ENCODE peak calls at places on chromosomes 12 and 14, in five cellular contexts. One of them, this sample, is unnamed.

GRCh38 chr12:65518771-65519170 is 240.3 kb downstream of the MSRB3 start:
- DNase-seq in left ventricle myocardium inferior: no peak
- DNase-seq in lower lobe of right lung: no peak
- DNase-seq in breast epithelium: no peak
- DNase-seq in tibial artery: no peak
- DNase-seq in this sample: no peak

GRCh38 chr14:53536446-53536845 is 383.3 kb upstream of the DDHD1 start:
- DNase-seq in left ventricle myocardium inferior: no peak
- DNase-seq in lower lobe of right lung: no peak
- DNase-seq in breast epithelium: no peak
- DNase-seq in tibial artery: no peak
- DNase-seq in this sample: no peak

GRCh38 chr14:23950411-23951135 is 3.0 kb upstream of the DHRS4 start:
- DNase-seq in left ventricle myocardium inferior: no peak
- DNase-seq in lower lobe of right lung: no peak
- DNase-seq in breast epithelium: no peak
- DNase-seq in tibial artery: no peak
- DNase-seq in this sample: no peak

GRCh38 chr14:92475037-92475436 is 38.5 kb upstream of the RIN3 start:
- DNase-seq in left ventricle myocardium inferior: no peak
- DNase-seq in lower lobe of right lung: no peak
- DNase-seq in breast epithelium: no peak
- DNase-seq in tibial artery: no peak
- DNase-seq in this sample: no peak

GRCh38 chr12:67056329-67056728 is 212.8 kb upstream of the CAND1 start:
- DNase-seq in left ventricle myocardium inferior: no peak
- DNase-seq in lower lobe of right lung: no peak
- DNase-seq in breast epithelium: no peak
- DNase-seq in tibial artery: no peak
- DNase-seq in this sample: no peak

GRCh38 chr14:61315288-61315687 is 6.1 kb upstream of the PRKCH start:
- DNase-seq in left ventricle myocardium inferior: no peak
- DNase-seq in lower lobe of right lung: no peak
- DNase-seq in breast epithelium: no peak
- DNase-seq in tibial artery: no peak
- DNase-seq in this sample: no peak

GRCh38 chr14:104280902-104281767 is 142.7 kb downstream of the KIF26A start:
- DNase-seq in left ventricle myocardium inferior: peak
- DNase-seq in lower lobe of right lung: peak
- DNase-seq in breast epithelium: no peak
- DNase-seq in tibial artery: peak
- DNase-seq in this sample: no peak

GRCh38 chr12:6376079-6376941 is 947 bp upstream of the SCNN1A start:
- DNase-seq in left ventricle myocardium inferior: no peak
- DNase-seq in lower lobe of right lung: peak
- DNase-seq in breast epithelium: peak
- DNase-seq in tibial artery: peak
- DNase-seq in this sample: no peak

GRCh38 chr12:11839093-11839641 is 189.7 kb downstream of the ETV6 start:
- DNase-seq in left ventricle myocardium inferior: no peak
- DNase-seq in lower lobe of right lung: no peak
- DNase-seq in breast epithelium: no peak
- DNase-seq in tibial artery: no peak
- DNase-seq in this sample: no peak

DNA sequence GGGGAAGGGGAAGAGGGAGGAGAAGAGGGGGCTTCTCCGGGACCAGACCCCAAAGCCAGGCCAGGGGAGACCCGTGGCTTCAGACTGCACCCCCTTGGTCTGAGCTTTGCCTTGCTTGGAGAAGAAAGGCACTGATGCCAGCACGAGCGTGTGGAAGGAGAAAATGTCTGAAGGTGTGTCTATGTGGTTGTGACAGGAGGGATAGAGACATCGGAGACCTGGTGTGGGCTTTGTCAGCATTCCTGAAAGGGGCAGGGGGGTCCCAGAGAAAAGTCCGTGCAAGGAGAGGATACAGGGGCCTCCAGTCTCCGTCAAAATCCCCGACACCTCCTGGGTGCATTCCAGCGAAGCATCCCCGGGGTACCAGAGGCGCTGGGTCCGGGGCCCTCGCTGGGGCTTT is 139.0 kb upstream of the LHX5 start:
- DNase-seq in left ventricle myocardium inferior: no peak
- DNase-seq in lower lobe of right lung: no peak
- DNase-seq in breast epithelium: no peak
- DNase-seq in tibial artery: no peak
- DNase-seq in this sample: no peak
- H3K27ac ChIP-seq in left ventricle myocardium inferior: no peak
- H3K27ac ChIP-seq in lower lobe of right lung: no peak
- H3K27ac ChIP-seq in breast epithelium: no peak
- H3K27ac ChIP-seq in tibial artery: no peak
- H3K27ac ChIP-seq in this sample: no peak

GRCh38 chr12:112380663-112381420 is 1.4 kb downstream of the HECTD4 start:
- DNase-seq in left ventricle myocardium inferior: no peak
- DNase-seq in lower lobe of right lung: no peak
- DNase-seq in breast epithelium: no peak
- DNase-seq in tibial artery: no peak
- DNase-seq in this sample: no peak
- H3K27ac ChIP-seq in left ventricle myocardium inferior: peak
- H3K27ac ChIP-seq in lower lobe of right lung: peak
- H3K27ac ChIP-seq in breast epithelium: peak
- H3K27ac ChIP-seq in tibial artery: peak
- H3K27ac ChIP-seq in this sample: peak

DNA sequence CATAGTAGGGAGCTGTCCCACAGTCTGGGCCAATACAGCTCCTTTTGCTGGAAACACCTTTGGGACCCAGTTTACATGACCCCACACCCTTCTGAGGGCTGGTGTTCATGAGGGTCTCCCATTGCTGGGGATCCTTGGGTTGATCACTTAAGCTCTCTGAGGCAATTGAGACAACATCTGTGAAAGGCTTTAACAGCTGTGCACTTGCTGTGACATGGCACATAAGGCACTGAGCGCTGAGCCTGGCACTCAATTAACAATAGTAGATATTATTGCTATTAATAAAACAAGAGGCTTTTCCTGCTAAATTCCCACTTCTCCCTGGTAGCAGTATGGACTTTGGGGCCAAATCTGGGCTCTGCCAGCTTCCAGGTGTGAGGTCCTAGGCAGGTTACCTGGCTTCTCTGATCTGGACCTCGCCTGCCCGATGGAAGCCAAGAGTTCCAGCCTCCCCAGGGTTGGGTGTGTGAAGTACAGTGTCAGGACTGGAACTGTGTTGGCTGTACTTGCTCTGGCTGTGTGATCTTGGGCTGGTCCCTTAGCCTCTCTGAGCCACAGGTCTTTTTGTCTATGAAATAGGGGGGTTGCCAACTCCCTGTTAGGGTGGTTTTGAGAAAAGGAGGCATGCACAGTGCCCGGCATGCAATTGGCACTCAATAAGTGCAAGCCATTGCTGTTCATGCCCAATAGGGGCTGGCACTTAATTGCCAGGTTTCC is 3.1 kb downstream of the SH2B3 start:
- DNase-seq in left ventricle myocardium inferior: no peak
- DNase-seq in lower lobe of right lung: no peak
- DNase-seq in breast epithelium: no peak
- DNase-seq in tibial artery: no peak
- DNase-seq in this sample: no peak
- H3K27ac ChIP-seq in left ventricle myocardium inferior: peak
- H3K27ac ChIP-seq in lower lobe of right lung: peak
- H3K27ac ChIP-seq in breast epithelium: peak
- H3K27ac ChIP-seq in tibial artery: peak
- H3K27ac ChIP-seq in this sample: peak

GRCh38 chr12:14993537-14994266 is 20.9 kb downstream of the PDE6H start:
- DNase-seq in left ventricle myocardium inferior: no peak
- DNase-seq in lower lobe of right lung: no peak
- DNase-seq in breast epithelium: no peak
- DNase-seq in tibial artery: no peak
- DNase-seq in this sample: no peak

GRCh38 chr12:14993117-14993516 is 20.3 kb downstream of the PDE6H start:
- DNase-seq in left ventricle myocardium inferior: no peak
- DNase-seq in lower lobe of right lung: no peak
- DNase-seq in breast epithelium: no peak
- DNase-seq in tibial artery: no peak
- DNase-seq in this sample: no peak

GRCh38 chr12:14997998-14998397 is 25.2 kb downstream of the PDE6H start:
- DNase-seq in left ventricle myocardium inferior: no peak
- DNase-seq in lower lobe of right lung: no peak
- DNase-seq in breast epithelium: no peak
- DNase-seq in tibial artery: no peak
- DNase-seq in this sample: no peak

GRCh38 chr12:14995583-14996425 is 23.0 kb downstream of the PDE6H start:
- DNase-seq in left ventricle myocardium inferior: no peak
- DNase-seq in lower lobe of right lung: no peak
- DNase-seq in breast epithelium: no peak
- DNase-seq in tibial artery: no peak
- DNase-seq in this sample: no peak

DNA sequence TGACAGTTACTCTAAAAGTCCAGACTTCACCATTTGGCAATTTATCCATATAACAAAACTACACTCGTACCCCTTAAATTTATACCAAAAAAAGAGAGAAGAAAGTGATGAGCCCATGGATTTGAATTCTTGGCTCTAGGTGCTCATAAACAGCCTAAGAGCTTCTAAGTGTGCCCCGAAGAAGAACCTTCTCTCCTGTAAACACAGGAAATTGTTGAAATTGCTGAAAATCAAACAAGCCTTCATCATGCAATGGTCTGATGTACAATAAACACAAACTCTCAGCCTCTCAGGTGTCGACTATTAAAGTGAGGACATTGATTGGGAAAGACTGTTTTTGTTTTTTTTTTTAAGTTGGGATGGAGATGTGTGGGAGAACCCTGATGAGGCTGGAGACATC is 21.8 kb downstream of the PDE6H start:
- DNase-seq in left ventricle myocardium inferior: no peak
- DNase-seq in lower lobe of right lung: no peak
- DNase-seq in breast epithelium: no peak
- DNase-seq in tibial artery: no peak
- DNase-seq in this sample: no peak
- H3K27ac ChIP-seq in left ventricle myocardium inferior: no peak
- H3K27ac ChIP-seq in lower lobe of right lung: no peak
- H3K27ac ChIP-seq in breast epithelium: no peak
- H3K27ac ChIP-seq in tibial artery: no peak
- H3K27ac ChIP-seq in this sample: no peak

GRCh38 chr14:102557434-102558226 is 34.8 kb upstream of the RCOR1 start:
- DNase-seq in left ventricle myocardium inferior: no peak
- DNase-seq in lower lobe of right lung: no peak
- DNase-seq in breast epithelium: no peak
- DNase-seq in tibial artery: no peak
- DNase-seq in this sample: no peak
- H3K27ac ChIP-seq in left ventricle myocardium inferior: no peak
- H3K27ac ChIP-seq in lower lobe of right lung: no peak
- H3K27ac ChIP-seq in breast epithelium: no peak
- H3K27ac ChIP-seq in tibial artery: no peak
- H3K27ac ChIP-seq in this sample: no peak

DNA sequence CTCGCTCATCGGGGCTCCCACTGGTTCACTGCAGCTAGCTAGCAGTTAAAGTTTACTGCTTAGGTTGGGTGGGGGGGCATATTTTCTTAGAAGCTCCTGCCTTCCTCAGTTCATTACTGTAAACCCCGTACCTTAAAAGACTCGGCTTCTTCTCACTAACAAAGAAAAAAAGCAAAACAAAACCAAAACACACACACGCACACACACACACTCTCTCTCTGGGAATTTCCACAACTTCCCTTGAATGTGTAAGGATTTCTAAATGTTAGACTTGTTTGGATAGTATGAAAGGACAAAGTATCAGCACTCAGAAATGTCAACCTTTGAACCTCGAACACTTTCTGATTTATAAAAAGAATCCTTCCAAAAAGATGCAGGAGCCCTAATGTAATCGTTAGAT is 927 bp downstream of the PTHLH start:
- DNase-seq in left ventricle myocardium inferior: no peak
- DNase-seq in lower lobe of right lung: no peak
- DNase-seq in breast epithelium: no peak
- DNase-seq in tibial artery: no peak
- DNase-seq in this sample: no peak
- H3K27ac ChIP-seq in left ventricle myocardium inferior: no peak
- H3K27ac ChIP-seq in lower lobe of right lung: no peak
- H3K27ac ChIP-seq in breast epithelium: no peak
- H3K27ac ChIP-seq in tibial artery: no peak
- H3K27ac ChIP-seq in this sample: no peak

GRCh38 chr14:51203881-51204280 is 36.2 kb upstream of the TMX1 start:
- DNase-seq in left ventricle myocardium inferior: no peak
- DNase-seq in lower lobe of right lung: no peak
- DNase-seq in breast epithelium: no peak
- DNase-seq in tibial artery: no peak
- DNase-seq in this sample: no peak

GRCh38 chr14:51208982-51209381 is 31.1 kb upstream of the TMX1 start:
- DNase-seq in left ventricle myocardium inferior: no peak
- DNase-seq in lower lobe of right lung: no peak
- DNase-seq in breast epithelium: no peak
- DNase-seq in tibial artery: no peak
- DNase-seq in this sample: no peak

GRCh38 chr14:51206462-51206861 is 33.6 kb upstream of the TMX1 start:
- DNase-seq in left ventricle myocardium inferior: no peak
- DNase-seq in lower lobe of right lung: no peak
- DNase-seq in breast epithelium: no peak
- DNase-seq in tibial artery: no peak
- DNase-seq in this sample: no peak

GRCh38 chr14:51202914-51203665 is 37.0 kb upstream of the TMX1 start:
- DNase-seq in left ventricle myocardium inferior: no peak
- DNase-seq in lower lobe of right lung: no peak
- DNase-seq in breast epithelium: no peak
- DNase-seq in tibial artery: no peak
- DNase-seq in this sample: no peak

DNA sequence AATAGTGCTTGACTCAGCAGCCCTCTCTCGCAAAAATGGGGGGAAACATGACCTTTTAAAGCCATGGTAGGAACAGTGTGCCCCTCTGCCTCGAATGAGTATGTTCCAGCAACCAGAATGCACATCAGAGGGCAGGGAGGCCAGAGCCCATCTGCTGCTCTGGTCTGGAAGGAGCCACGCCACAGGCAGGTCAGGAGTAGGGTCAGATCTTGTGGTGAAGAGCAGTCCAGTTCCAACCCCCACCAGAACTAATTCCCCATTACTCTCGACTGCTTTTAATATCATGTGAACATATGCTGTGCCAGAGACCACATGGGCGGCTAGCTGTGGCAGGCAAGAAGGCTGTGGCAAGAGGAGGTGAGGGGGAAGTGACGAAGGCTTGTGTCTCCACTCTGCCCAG is 34.6 kb upstream of the TMX1 start:
- DNase-seq in left ventricle myocardium inferior: no peak
- DNase-seq in lower lobe of right lung: no peak
- DNase-seq in breast epithelium: no peak
- DNase-seq in tibial artery: no peak
- DNase-seq in this sample: no peak
- H3K27ac ChIP-seq in left ventricle myocardium inferior: no peak
- H3K27ac ChIP-seq in lower lobe of right lung: no peak
- H3K27ac ChIP-seq in breast epithelium: no peak
- H3K27ac ChIP-seq in tibial artery: no peak
- H3K27ac ChIP-seq in this sample: no peak

DNA sequence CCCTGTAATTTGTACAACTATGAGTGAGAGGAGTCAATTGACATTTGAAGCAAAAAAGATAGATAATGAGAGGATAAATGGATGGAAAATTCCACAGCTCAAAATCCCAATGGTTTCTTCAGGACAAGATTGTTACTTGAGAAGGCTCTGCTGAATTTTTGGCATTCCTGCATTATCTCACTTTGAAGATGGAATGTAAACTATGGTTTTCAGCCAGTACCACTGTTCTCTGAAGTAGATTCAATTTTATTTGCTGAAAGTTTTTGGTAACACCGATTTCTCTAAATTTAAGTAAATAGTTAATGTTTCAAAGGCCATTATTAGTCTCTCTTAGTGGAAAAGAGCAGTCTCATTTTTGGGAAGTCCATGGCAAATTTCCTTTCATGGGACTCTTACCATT is 121.9 kb upstream of the SLC38A2 start:
- DNase-seq in left ventricle myocardium inferior: no peak
- DNase-seq in lower lobe of right lung: no peak
- DNase-seq in breast epithelium: no peak
- DNase-seq in tibial artery: no peak
- DNase-seq in this sample: no peak
- H3K27ac ChIP-seq in left ventricle myocardium inferior: peak
- H3K27ac ChIP-seq in lower lobe of right lung: peak
- H3K27ac ChIP-seq in breast epithelium: peak
- H3K27ac ChIP-seq in tibial artery: peak
- H3K27ac ChIP-seq in this sample: no peak